ENCODE peak calls at places on chromosomes 7 and 10, in ten cellular contexts. One of them, this sample, is unnamed.

GRCh38 chr7:107291434-107291833 is 122.6 kb downstream of the HBP1 start:
- DNase-seq in right lobe of liver: no peak
- DNase-seq in A549: no peak
- DNase-seq in AG20443: no peak
- DNase-seq in astrocyte of the hippocampus: no peak
- DNase-seq in stimulated activated CD8-positive, alpha-beta memory T cell treated with anti-CD3 and anti-CD28 coated beads, Interleukin-4, amount 100 ng/mL, for 4 hours: no peak
- DNase-seq in fibroblast of pulmonary artery: no peak
- DNase-seq in activated naive CD8-positive, alpha-beta T cell treated with anti-CD3 and anti-CD28 coated beads, Interleukin-2, amount 50 U/mL, for 24 hours: no peak
- DNase-seq in SW480: no peak
- DNase-seq in GM23248: no peak
- DNase-seq in this sample: no peak

GRCh38 chr10:77504196-77504869 is 133.3 kb downstream of the KCNMA1 start:
- DNase-seq in right lobe of liver: no peak
- DNase-seq in A549: no peak
- DNase-seq in AG20443: no peak
- DNase-seq in astrocyte of the hippocampus: no peak
- DNase-seq in stimulated activated CD8-positive, alpha-beta memory T cell treated with anti-CD3 and anti-CD28 coated beads, Interleukin-4, amount 100 ng/mL, for 4 hours: no peak
- DNase-seq in fibroblast of pulmonary artery: peak; percentile 66
- DNase-seq in activated naive CD8-positive, alpha-beta T cell treated with anti-CD3 and anti-CD28 coated beads, Interleukin-2, amount 50 U/mL, for 24 hours: no peak
- DNase-seq in SW480: no peak
- DNase-seq in GM23248: peak; percentile 64
- DNase-seq in this sample: no peak

GRCh38 chr7:34596887-34597286 is 61.1 kb upstream of the NPSR1 start:
- DNase-seq in right lobe of liver: no peak
- DNase-seq in A549: no peak
- DNase-seq in AG20443: peak; percentile 17
- DNase-seq in astrocyte of the hippocampus: peak; percentile 39
- DNase-seq in stimulated activated CD8-positive, alpha-beta memory T cell treated with anti-CD3 and anti-CD28 coated beads, Interleukin-4, amount 100 ng/mL, for 4 hours: no peak
- DNase-seq in fibroblast of pulmonary artery: peak; percentile 38
- DNase-seq in activated naive CD8-positive, alpha-beta T cell treated with anti-CD3 and anti-CD28 coated beads, Interleukin-2, amount 50 U/mL, for 24 hours: no peak
- DNase-seq in SW480: peak; percentile 26
- DNase-seq in GM23248: peak; percentile 41
- DNase-seq in this sample: no peak

GRCh38 chr10:63542835-63543575 is 21.8 kb downstream of the REEP3 start:
- DNase-seq in right lobe of liver: no peak
- DNase-seq in A549: no peak
- DNase-seq in AG20443: no peak
- DNase-seq in astrocyte of the hippocampus: peak; percentile 28
- DNase-seq in stimulated activated CD8-positive, alpha-beta memory T cell treated with anti-CD3 and anti-CD28 coated beads, Interleukin-4, amount 100 ng/mL, for 4 hours: no peak
- DNase-seq in fibroblast of pulmonary artery: peak; percentile 41
- DNase-seq in activated naive CD8-positive, alpha-beta T cell treated with anti-CD3 and anti-CD28 coated beads, Interleukin-2, amount 50 U/mL, for 24 hours: no peak
- DNase-seq in SW480: peak; percentile 41
- DNase-seq in GM23248: peak; percentile 63
- DNase-seq in this sample: no peak

GRCh38 chr10:92813979-92814378 is 34.3 kb upstream of the EXOC6 start:
- DNase-seq in right lobe of liver: no peak
- DNase-seq in A549: no peak
- DNase-seq in AG20443: no peak
- DNase-seq in astrocyte of the hippocampus: no peak
- DNase-seq in stimulated activated CD8-positive, alpha-beta memory T cell treated with anti-CD3 and anti-CD28 coated beads, Interleukin-4, amount 100 ng/mL, for 4 hours: no peak
- DNase-seq in fibroblast of pulmonary artery: no peak
- DNase-seq in activated naive CD8-positive, alpha-beta T cell treated with anti-CD3 and anti-CD28 coated beads, Interleukin-2, amount 50 U/mL, for 24 hours: no peak
- DNase-seq in SW480: no peak
- DNase-seq in GM23248: peak; percentile 7
- DNase-seq in this sample: no peak

GRCh38 chr10:125265579-125265955 is 105.2 kb upstream of the CTBP2 start:
- DNase-seq in right lobe of liver: no peak
- DNase-seq in A549: no peak
- DNase-seq in AG20443: peak; percentile 49
- DNase-seq in astrocyte of the hippocampus: no peak
- DNase-seq in stimulated activated CD8-positive, alpha-beta memory T cell treated with anti-CD3 and anti-CD28 coated beads, Interleukin-4, amount 100 ng/mL, for 4 hours: no peak
- DNase-seq in fibroblast of pulmonary artery: no peak
- DNase-seq in activated naive CD8-positive, alpha-beta T cell treated with anti-CD3 and anti-CD28 coated beads, Interleukin-2, amount 50 U/mL, for 24 hours: no peak
- DNase-seq in SW480: no peak
- DNase-seq in GM23248: peak; percentile 51
- DNase-seq in this sample: no peak

GRCh38 chr7:107138696-107139420 is 29.9 kb upstream of the HBP1 start:
- DNase-seq in right lobe of liver: no peak
- DNase-seq in A549: no peak
- DNase-seq in AG20443: no peak
- DNase-seq in astrocyte of the hippocampus: no peak
- DNase-seq in stimulated activated CD8-positive, alpha-beta memory T cell treated with anti-CD3 and anti-CD28 coated beads, Interleukin-4, amount 100 ng/mL, for 4 hours: no peak
- DNase-seq in fibroblast of pulmonary artery: no peak
- DNase-seq in activated naive CD8-positive, alpha-beta T cell treated with anti-CD3 and anti-CD28 coated beads, Interleukin-2, amount 50 U/mL, for 24 hours: no peak
- DNase-seq in SW480: no peak
- DNase-seq in GM23248: no peak
- DNase-seq in this sample: no peak

GRCh38 chr7:22124906-22125305 is 179.2 kb upstream of the CDCA7L start:
- DNase-seq in right lobe of liver: no peak
- DNase-seq in A549: no peak
- DNase-seq in AG20443: no peak
- DNase-seq in astrocyte of the hippocampus: no peak
- DNase-seq in stimulated activated CD8-positive, alpha-beta memory T cell treated with anti-CD3 and anti-CD28 coated beads, Interleukin-4, amount 100 ng/mL, for 4 hours: no peak
- DNase-seq in fibroblast of pulmonary artery: no peak
- DNase-seq in activated naive CD8-positive, alpha-beta T cell treated with anti-CD3 and anti-CD28 coated beads, Interleukin-2, amount 50 U/mL, for 24 hours: no peak
- DNase-seq in SW480: no peak
- DNase-seq in GM23248: no peak
- DNase-seq in this sample: no peak

GRCh38 chr7:148701414-148701813 is 2.7 kb downstream of the CUL1 start:
- DNase-seq in right lobe of liver: no peak
- DNase-seq in A549: no peak
- DNase-seq in AG20443: peak; percentile 27
- DNase-seq in astrocyte of the hippocampus: no peak
- DNase-seq in stimulated activated CD8-positive, alpha-beta memory T cell treated with anti-CD3 and anti-CD28 coated beads, Interleukin-4, amount 100 ng/mL, for 4 hours: no peak
- DNase-seq in fibroblast of pulmonary artery: peak; percentile 43
- DNase-seq in activated naive CD8-positive, alpha-beta T cell treated with anti-CD3 and anti-CD28 coated beads, Interleukin-2, amount 50 U/mL, for 24 hours: no peak
- DNase-seq in SW480: no peak
- DNase-seq in GM23248: peak; percentile 50
- DNase-seq in this sample: no peak

GRCh38 chr7:6730343-6730633 is 23.5 kb upstream of the ZNF12 start:
- DNase-seq in right lobe of liver: no peak
- DNase-seq in A549: peak; percentile 13
- DNase-seq in AG20443: peak; percentile 41
- DNase-seq in astrocyte of the hippocampus: no peak
- DNase-seq in stimulated activated CD8-positive, alpha-beta memory T cell treated with anti-CD3 and anti-CD28 coated beads, Interleukin-4, amount 100 ng/mL, for 4 hours: no peak
- DNase-seq in fibroblast of pulmonary artery: no peak
- DNase-seq in activated naive CD8-positive, alpha-beta T cell treated with anti-CD3 and anti-CD28 coated beads, Interleukin-2, amount 50 U/mL, for 24 hours: no peak
- DNase-seq in SW480: no peak
- DNase-seq in GM23248: no peak
- DNase-seq in this sample: peak; percentile 8

GRCh38 chr10:58026036-58026435 is 241.7 kb downstream of the IPMK start:
- DNase-seq in right lobe of liver: no peak
- DNase-seq in A549: no peak
- DNase-seq in AG20443: no peak
- DNase-seq in astrocyte of the hippocampus: no peak
- DNase-seq in stimulated activated CD8-positive, alpha-beta memory T cell treated with anti-CD3 and anti-CD28 coated beads, Interleukin-4, amount 100 ng/mL, for 4 hours: no peak
- DNase-seq in fibroblast of pulmonary artery: no peak
- DNase-seq in activated naive CD8-positive, alpha-beta T cell treated with anti-CD3 and anti-CD28 coated beads, Interleukin-2, amount 50 U/mL, for 24 hours: no peak
- DNase-seq in SW480: no peak
- DNase-seq in GM23248: no peak
- DNase-seq in this sample: no peak

This sample was measured in body of pancreas.